ENCODE peak calls at places on chromosomes 7 and 10, in four cellular contexts. K is Daoy, U is GM13977, H is substantia nigra. Y is an unnamed sample.

GRCh38 chr7:110373514-110374258 is 717.2 kb upstream of the LRRN3 start:
- DNase-seq in H (no peak), U (no peak), K (no peak), Y (no peak)

GRCh38 chr7:91280180-91280579 is 15.9 kb downstream of the FZD1 start:
- DNase-seq in H (no peak), U (no peak), K (no peak), Y (no peak)

GRCh38 chr7:108239501-108240225 is 109.5 kb upstream of the LAMB4 start:
- DNase-seq in U (no peak), H (no peak), K (no peak), Y (no peak)

GRCh38 chr7:118214051-118214832 is 10.3 kb upstream of the ANKRD7 start:
- DNase-seq in K (peak), U (peak), H (peak), Y (peak)

GRCh38 chr10:63700209-63700934 is 179.2 kb downstream of the REEP3 start:
- DNase-seq in H (no peak), K (peak), U (no peak), Y (peak)

GRCh38 chr10:110893559-110894179 is 21.9 kb downstream of the PDCD4 start:
- DNase-seq in U (peak), H (no peak), K (peak), Y (no peak)

GRCh38 chr10:91296471-91296870 is 76.0 kb downstream of the PCGF5 start:
- DNase-seq in K (peak), U (no peak), H (no peak), Y (no peak)

GRCh38 chr7:131745645-131746248 is 189.3 kb upstream of the PODXL start:
- DNase-seq in U (no peak), K (peak), H (no peak), Y (peak)

GRCh38 chr10:108434818-108435217 is 1270.3 kb upstream of the SORCS1 start:
- DNase-seq in H (no peak), K (no peak), U (no peak), Y (no peak)

GRCh38 chr7:127629268-127629854 is 11.4 kb upstream of the PAX4 start:
- DNase-seq in H (no peak), U (peak), K (peak), Y (no peak)

GRCh38 chr10:78435484-78436222 is 402.0 kb downstream of the RPS24 start:
- DNase-seq in H (no peak), U (no peak), K (no peak), Y (no peak)

GRCh38 chr7:36107926-36108631 is 45.0 kb upstream of the EEPD1 start:
- DNase-seq in K (no peak), U (no peak), H (no peak), Y (no peak)

GRCh38 chr7:38398725-38399321 is 125.4 kb upstream of the TARP start:
- DNase-seq in H (peak), U (peak), K (peak), Y (no peak)

GRCh38 chr7:22651534-22652243 is 75.3 kb upstream of the IL6 start:
- DNase-seq in U (no peak), K (peak), H (no peak), Y (peak)

GRCh38 chr7:9031386-9031785 is 598.0 kb downstream of the NXPH1 start:
- DNase-seq in U (no peak), H (no peak), K (no peak), Y (no peak)

GRCh38 chr7:17134786-17135185 is 163.7 kb upstream of the AHR start:
- DNase-seq in K (no peak), U (peak), H (no peak), Y (no peak)

GRCh38 chr10:18737841-18738240 is 78.6 kb downstream of the ARL5B start:
- DNase-seq in U (no peak), K (peak), H (no peak), Y (peak)

GRCh38 chr10:110510730-110511129 is 13.0 kb downstream of the DUSP5 start:
- DNase-seq in U (no peak), K (no peak), H (no peak), Y (no peak)

GRCh38 chr10:44069573-44069972 is 315.3 kb downstream of the CXCL12 start:
- DNase-seq in H (no peak), U (no peak), K (no peak), Y (no peak)

GRCh38 chr10:46301056-46301645 is 14.4 kb downstream of the ANTXRL start:
- DNase-seq in U (no peak), H (no peak), K (no peak), Y (no peak)

GRCh38 chr10:124717911-124718734 is 26.1 kb downstream of the FAM53B start:
- DNase-seq in K (peak), H (no peak), U (peak), Y (no peak)

GRCh38 chr7:130909161-130909836 is 175.3 kb upstream of the KLF14 start:
- DNase-seq in K (peak), H (no peak), U (no peak), Y (no peak)

GRCh38 chr10:127918570-127918969 is 11.7 kb downstream of the PTPRE start:
- DNase-seq in U (no peak), H (no peak), K (no peak), Y (no peak)

GRCh38 chr10:116270691-116271592 is 2.1 kb downstream of the GFRA1 start:
- DNase-seq in K (peak), H (no peak), U (peak), Y (peak)

GRCh38 chr10:130337696-130338587 is 201.8 kb downstream of the GLRX3 start:
- DNase-seq in H (no peak), U (no peak), K (no peak), Y (no peak)

GRCh38 chr7:28258240-28258639 is 77.6 kb upstream of the JAZF1 start:
- DNase-seq in H (no peak), K (no peak), U (no peak), Y (no peak)

GRCh38 chr10:22618081-22618785 is 96.1 kb downstream of the PIP4K2A start:
- DNase-seq in K (peak), H (no peak), U (no peak), Y (no peak)

GRCh38 chr10:124124123-124124768 is 30.8 kb upstream of the CHST15 start:
- DNase-seq in K (no peak), H (no peak), U (no peak), Y (no peak)

GRCh38 chr10:17109475-17110207 is 20.0 kb downstream of the CUBN start:
- DNase-seq in K (peak), U (no peak), H (no peak), Y (peak)

GRCh38 chr10:43253461-43254198 is 13.2 kb downstream of the RASGEF1A start:
- DNase-seq in U (no peak), K (no peak), H (no peak), Y (no peak)

GRCh38 chr10:89373916-89374711 is 3.7 kb upstream of the IFIT1B start:
- DNase-seq in K (peak), H (peak), U (no peak), Y (peak)

GRCh38 chr7:66152538-66153191 is 38.0 kb downstream of the CRCP start:
- DNase-seq in K (peak), H (no peak), U (no peak), Y (no peak)

GRCh38 chr10:112953075-112953501 is 3.0 kb downstream of the TCF7L2 start:
- DNase-seq in H (peak), U (no peak), K (peak), Y (peak)

GRCh38 chr7:27176343-27176731 is 2.2 kb upstream of the HOXA10 start:
- DNase-seq in H (no peak), K (no peak), U (no peak), Y (peak)

GRCh38 chr7:158002486-158003080 is 585.0 kb downstream of the PTPRN2 start:
- DNase-seq in H (no peak), U (no peak), K (no peak), Y (no peak)

GRCh38 chr10:114304566-114305421 is 65.7 kb downstream of the VWA2 start:
- DNase-seq in K (peak), H (peak), U (peak), Y (peak)

GRCh38 chr7:100429637-100430449 is at the start of gene MEPCE:
- DNase-seq in K (peak), U (peak), H (peak), Y (peak)

Y was measured in MG63.